ENCODE peak calls at places on chromosomes 1 and 21, in eight cellular contexts. Z, M, T, F, U, W, S and J are unnamed samples.
A peak's percentile ranks its signal among the peaks of the same experiment; 100 is the strongest.

GRCh38 chr1:38095337-38096030 is 48.9 kb upstream of the POU3F1 start:
- DNase-seq in Z (no peak), M (no peak), T (no peak), F (no peak), U (no peak), W (no peak), S (no peak), J (no peak)

GRCh38 chr1:111227875-111228747 is 598 bp downstream of the CHI3L2 start:
- DNase-seq in Z (peak; percentile 59), M (no peak), T (peak; percentile 94), F (peak; percentile 51), U (no peak), W (peak; percentile 92), S (peak; percentile 81), J (no peak)

GRCh38 chr1:207807395-207808321 is 55.8 kb downstream of the CD46 start:
- DNase-seq in Z (no peak), M (no peak), T (no peak), F (no peak), U (peak; percentile 67), W (no peak), S (no peak), J (no peak)

GRCh38 chr21:42495027-42495426 is 997 bp downstream of the RSPH1 start:
- DNase-seq in Z (no peak), M (no peak), T (no peak), F (no peak), U (no peak), W (no peak), S (no peak), J (no peak)

GRCh38 chr1:209583408-209583807 is at the start of gene CAMK1G:
- DNase-seq in Z (peak; percentile 54), M (no peak), T (peak; percentile 72), F (no peak), U (no peak), W (peak; percentile 53), S (peak; percentile 93), J (no peak)

GRCh38 chr1:55285849-55286248 is 70.7 kb upstream of the USP24 start:
- DNase-seq in Z (no peak), M (no peak), T (no peak), F (no peak), U (no peak), W (no peak), S (no peak), J (no peak)

GRCh38 chr1:924619-925323 is 1.0 kb downstream of the SAMD11 start:
- DNase-seq in Z (no peak), M (no peak), T (no peak), F (no peak), U (no peak), W (peak; percentile 44), S (peak; percentile 61), J (no peak)

GRCh38 chr1:59926381-59927243 is at the start of gene CYP2J2:
- DNase-seq in Z (no peak), M (peak; percentile 29), T (peak; percentile 23), F (no peak), U (peak; percentile 63), W (peak; percentile 4), S (no peak), J (no peak)

GRCh38 chr1:36894824-36895223 is 139.5 kb downstream of the GRIK3 start:
- DNase-seq in Z (no peak), M (no peak), T (no peak), F (no peak), U (no peak), W (no peak), S (no peak), J (no peak)

GRCh38 chr1:177783052-177783451 is 186.8 kb downstream of the SEC16B start:
- DNase-seq in Z (no peak), M (no peak), T (no peak), F (no peak), U (no peak), W (no peak), S (no peak), J (no peak)

GRCh38 chr1:177779325-177779965 is 190.4 kb downstream of the SEC16B start:
- DNase-seq in Z (no peak), M (no peak), T (no peak), F (no peak), U (no peak), W (no peak), S (no peak), J (no peak)

GRCh38 chr1:177784394-177784793 is 185.5 kb downstream of the SEC16B start:
- DNase-seq in Z (no peak), M (no peak), T (no peak), F (no peak), U (no peak), W (no peak), S (no peak), J (no peak)

DNA sequence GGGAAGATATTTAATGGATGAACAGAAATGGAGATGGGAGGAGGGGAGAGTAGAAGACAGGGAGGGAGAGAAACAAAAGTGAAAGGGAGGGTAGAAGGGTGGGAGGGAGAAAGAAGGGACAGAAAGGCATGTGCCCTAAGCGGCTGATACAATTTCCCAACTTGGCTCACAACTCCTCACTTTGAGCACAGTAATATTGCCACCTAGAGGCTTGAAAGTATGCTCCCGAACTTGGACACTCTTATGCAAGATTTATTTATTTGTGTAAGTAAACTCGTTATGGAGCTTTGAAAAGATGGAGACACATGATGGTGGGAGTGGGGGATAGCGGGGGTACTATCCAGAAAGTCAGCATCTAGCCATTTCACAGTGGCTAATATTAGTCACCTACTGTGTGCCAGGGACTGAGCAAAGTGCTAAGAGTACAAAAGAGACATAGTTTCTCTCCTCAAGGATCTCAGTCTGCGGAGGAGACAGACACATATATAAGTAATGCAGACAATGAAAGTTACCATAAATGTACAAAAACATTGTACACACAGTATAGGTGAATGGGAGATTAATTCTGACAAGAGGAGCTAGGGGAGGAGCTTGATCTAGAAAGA is 189.7 kb downstream of the SEC16B start:
- DNase-seq in Z (peak; percentile 7), M (no peak), T (peak; percentile 66), F (peak; percentile 20), U (no peak), W (peak; percentile 43), S (peak; percentile 42), J (peak; percentile 36)
- TF ChIP-seq CTCF in Z (peak; percentile 59), M (peak; percentile 72), T (peak; percentile 57), F (peak; percentile 71), U (peak; percentile 37), W (peak; percentile 52), S (peak; percentile 75), J (peak; percentile 76)

DNA sequence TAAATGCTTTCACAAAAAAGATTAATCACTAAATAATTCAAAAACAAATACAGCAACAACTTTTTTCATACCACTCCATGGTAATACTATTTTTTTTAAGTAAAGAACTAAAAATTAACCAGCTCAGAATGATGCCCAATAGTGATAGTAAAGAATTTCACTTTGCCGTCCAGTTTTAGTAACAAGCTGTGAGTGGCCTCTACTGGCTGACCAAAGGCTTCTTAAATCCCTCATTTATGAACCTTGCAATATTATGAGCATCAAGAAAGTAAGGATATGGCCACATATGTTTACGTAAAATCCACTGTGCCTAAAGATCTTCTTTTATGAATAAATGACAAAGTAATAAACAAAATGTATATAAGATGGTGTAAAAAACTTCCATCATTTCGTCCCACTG is 108.6 kb downstream of the GPATCH2 start:
- DNase-seq in Z (no peak), M (no peak), T (no peak), F (no peak), U (no peak), W (no peak), S (no peak), J (no peak)
- TF ChIP-seq CTCF in Z (no peak), M (peak; percentile 16), T (no peak), F (peak; percentile 23), U (no peak), W (no peak), S (no peak), J (no peak)

GRCh38 chr1:67367370-67368345 is 60.0 kb downstream of the IL12RB2 start:
- DNase-seq in Z (no peak), M (no peak), T (peak; percentile 17), F (no peak), U (no peak), W (no peak), S (no peak), J (no peak)
- TF ChIP-seq CTCF in Z (no peak), M (no peak), T (no peak), F (no peak), U (no peak), W (no peak), S (no peak), J (no peak)

GRCh38 chr1:154945962-154946850 is 9.7 kb upstream of the PMVK start:
- DNase-seq in Z (no peak), M (no peak), T (no peak), F (no peak), U (no peak), W (no peak), S (no peak), J (no peak)

GRCh38 chr1:154944422-154945159 is 8.1 kb upstream of the PMVK start:
- DNase-seq in Z (no peak), M (no peak), T (no peak), F (no peak), U (no peak), W (no peak), S (no peak), J (no peak)

GRCh38 chr1:154945160-154945961 is 8.8 kb upstream of the PMVK start:
- DNase-seq in Z (no peak), M (no peak), T (no peak), F (no peak), U (no peak), W (no peak), S (no peak), J (no peak)

GRCh38 chr1:154941332-154941995 is 4.9 kb upstream of the PMVK start:
- DNase-seq in Z (no peak), M (no peak), T (no peak), F (no peak), U (no peak), W (no peak), S (peak; percentile 34), J (no peak)

DNA sequence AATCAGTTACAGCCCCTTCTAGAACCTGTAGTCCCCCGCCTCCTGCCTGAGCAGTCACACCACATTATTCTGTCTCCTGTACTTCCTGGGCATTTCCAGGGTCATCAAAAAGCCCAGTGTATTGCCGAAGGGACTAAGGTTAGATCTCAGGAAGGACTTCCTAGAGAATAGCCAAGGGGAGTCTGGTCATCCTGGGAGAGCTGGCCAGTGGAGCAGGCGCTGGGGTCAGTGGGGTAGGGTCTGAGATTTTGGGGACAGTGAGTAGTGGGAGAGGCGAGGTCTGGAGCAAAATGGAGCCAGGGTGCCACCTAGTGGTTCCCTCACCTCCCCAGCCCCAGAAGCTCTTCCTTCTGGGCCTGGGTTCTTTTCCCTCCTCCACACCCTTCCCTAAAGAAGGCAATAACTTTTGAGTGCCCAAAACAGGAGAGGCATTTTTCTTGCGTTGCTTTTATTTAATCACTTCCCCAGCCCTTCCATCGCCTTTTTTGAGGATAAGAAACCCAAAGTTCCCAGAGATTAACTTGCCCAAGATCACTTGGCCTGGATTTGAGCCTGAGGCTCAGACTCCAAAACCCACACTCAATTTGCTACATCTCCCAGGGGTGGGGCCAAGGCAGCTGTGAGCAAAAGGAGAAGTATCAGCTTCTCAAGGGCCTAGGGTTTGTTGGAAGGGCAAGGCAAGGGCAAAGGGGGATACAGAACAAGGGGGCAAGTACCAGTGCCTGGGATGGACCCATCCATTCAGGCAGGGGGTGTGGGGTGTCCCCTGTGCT is 7.3 kb upstream of the PMVK start:
- DNase-seq in Z (no peak), M (no peak), T (peak; percentile 18), F (no peak), U (no peak), W (no peak), S (no peak), J (peak; percentile 90)
- TF ChIP-seq CTCF in Z (peak; percentile 86), M (peak; percentile 70), T (peak; percentile 91), F (peak; percentile 94), U (peak; percentile 61), W (peak; percentile 65), S (peak; percentile 84), J (peak; percentile 99)